ENCODE peak calls at places on chromosomes 12 and 14, in ten cellular contexts. One of them, this sample, is unnamed.

GRCh38 chr14:102392506-102392905 is 29.8 kb downstream of the TECPR2 start:
- DNase-seq in GM04504: peak
- DNase-seq in PC-9: no peak
- DNase-seq in Calu3: no peak
- DNase-seq in activated T-helper 1 cell treated with Interleukin-2 at 50 U/mL for 16 hours: no peak
- DNase-seq in glutamatergic neuron: no peak
- DNase-seq in Karpas-422: no peak
- DNase-seq in BJ: peak
- DNase-seq in HFFc6: peak
- DNase-seq in stimulated activated CD4-positive, alpha-beta T cell treated with anti-CD3 and anti-CD28 coated beads, Interleukin-2, amount 100 ng/mL, for 48 hours: no peak
- DNase-seq in this sample: no peak

GRCh38 chr14:50875359-50876090 is 3.7 kb downstream of the ABHD12B start:
- DNase-seq in GM04504: peak
- DNase-seq in PC-9: no peak
- DNase-seq in Calu3: no peak
- DNase-seq in activated T-helper 1 cell treated with Interleukin-2 at 50 U/mL for 16 hours: peak
- DNase-seq in glutamatergic neuron: no peak
- DNase-seq in Karpas-422: no peak
- DNase-seq in BJ: no peak
- DNase-seq in HFFc6: peak
- DNase-seq in stimulated activated CD4-positive, alpha-beta T cell treated with anti-CD3 and anti-CD28 coated beads, Interleukin-2, amount 100 ng/mL, for 48 hours: peak
- DNase-seq in this sample: no peak

GRCh38 chr12:101297661-101298060 is 17.8 kb downstream of the UTP20 start:
- DNase-seq in GM04504: no peak
- DNase-seq in PC-9: no peak
- DNase-seq in Calu3: no peak
- DNase-seq in activated T-helper 1 cell treated with Interleukin-2 at 50 U/mL for 16 hours: no peak
- DNase-seq in glutamatergic neuron: no peak
- DNase-seq in Karpas-422: no peak
- DNase-seq in BJ: no peak
- DNase-seq in HFFc6: no peak
- DNase-seq in stimulated activated CD4-positive, alpha-beta T cell treated with anti-CD3 and anti-CD28 coated beads, Interleukin-2, amount 100 ng/mL, for 48 hours: no peak
- DNase-seq in this sample: no peak

GRCh38 chr12:51195841-51196240 is 22.0 kb downstream of the POU6F1 start:
- DNase-seq in GM04504: no peak
- DNase-seq in PC-9: no peak
- DNase-seq in Calu3: no peak
- DNase-seq in activated T-helper 1 cell treated with Interleukin-2 at 50 U/mL for 16 hours: no peak
- DNase-seq in glutamatergic neuron: no peak
- DNase-seq in Karpas-422: no peak
- DNase-seq in BJ: no peak
- DNase-seq in HFFc6: no peak
- DNase-seq in stimulated activated CD4-positive, alpha-beta T cell treated with anti-CD3 and anti-CD28 coated beads, Interleukin-2, amount 100 ng/mL, for 48 hours: no peak
- DNase-seq in this sample: no peak

GRCh38 chr12:93645702-93646101 is 31.5 kb upstream of the CRADD start:
- DNase-seq in GM04504: no peak
- DNase-seq in PC-9: no peak
- DNase-seq in Calu3: no peak
- DNase-seq in activated T-helper 1 cell treated with Interleukin-2 at 50 U/mL for 16 hours: no peak
- DNase-seq in glutamatergic neuron: no peak
- DNase-seq in Karpas-422: no peak
- DNase-seq in BJ: no peak
- DNase-seq in HFFc6: peak
- DNase-seq in stimulated activated CD4-positive, alpha-beta T cell treated with anti-CD3 and anti-CD28 coated beads, Interleukin-2, amount 100 ng/mL, for 48 hours: no peak
- DNase-seq in this sample: peak

GRCh38 chr12:12115531-12115930 is 44.8 kb downstream of the BCL2L14 start:
- DNase-seq in GM04504: no peak
- DNase-seq in PC-9: no peak
- DNase-seq in Calu3: no peak
- DNase-seq in activated T-helper 1 cell treated with Interleukin-2 at 50 U/mL for 16 hours: no peak
- DNase-seq in glutamatergic neuron: no peak
- DNase-seq in Karpas-422: no peak
- DNase-seq in BJ: no peak
- DNase-seq in HFFc6: no peak
- DNase-seq in stimulated activated CD4-positive, alpha-beta T cell treated with anti-CD3 and anti-CD28 coated beads, Interleukin-2, amount 100 ng/mL, for 48 hours: no peak
- DNase-seq in this sample: no peak

GRCh38 chr12:67981236-67982164 is 7.7 kb upstream of the IFNG-AS1 start:
- DNase-seq in GM04504: peak
- DNase-seq in PC-9: peak
- DNase-seq in Calu3: no peak
- DNase-seq in activated T-helper 1 cell treated with Interleukin-2 at 50 U/mL for 16 hours: no peak
- DNase-seq in glutamatergic neuron: no peak
- DNase-seq in Karpas-422: no peak
- DNase-seq in BJ: peak
- DNase-seq in HFFc6: peak
- DNase-seq in stimulated activated CD4-positive, alpha-beta T cell treated with anti-CD3 and anti-CD28 coated beads, Interleukin-2, amount 100 ng/mL, for 48 hours: no peak
- DNase-seq in this sample: peak

GRCh38 chr12:85821759-85822158 is 14.4 kb downstream of the RASSF9 start:
- DNase-seq in GM04504: no peak
- DNase-seq in PC-9: peak
- DNase-seq in Calu3: no peak
- DNase-seq in activated T-helper 1 cell treated with Interleukin-2 at 50 U/mL for 16 hours: no peak
- DNase-seq in glutamatergic neuron: no peak
- DNase-seq in Karpas-422: no peak
- DNase-seq in BJ: no peak
- DNase-seq in HFFc6: no peak
- DNase-seq in stimulated activated CD4-positive, alpha-beta T cell treated with anti-CD3 and anti-CD28 coated beads, Interleukin-2, amount 100 ng/mL, for 48 hours: no peak
- DNase-seq in this sample: no peak

GRCh38 chr14:67515386-67516079 is 17.6 kb upstream of the PLEKHH1 start:
- DNase-seq in GM04504: no peak
- DNase-seq in PC-9: no peak
- DNase-seq in Calu3: no peak
- DNase-seq in activated T-helper 1 cell treated with Interleukin-2 at 50 U/mL for 16 hours: peak
- DNase-seq in glutamatergic neuron: peak
- DNase-seq in Karpas-422: peak
- DNase-seq in BJ: no peak
- DNase-seq in HFFc6: no peak
- DNase-seq in stimulated activated CD4-positive, alpha-beta T cell treated with anti-CD3 and anti-CD28 coated beads, Interleukin-2, amount 100 ng/mL, for 48 hours: peak
- DNase-seq in this sample: no peak

GRCh38 chr12:50099302-50100008 is 4.4 kb upstream of the GPD1 start:
- DNase-seq in GM04504: no peak
- DNase-seq in PC-9: no peak
- DNase-seq in Calu3: no peak
- DNase-seq in activated T-helper 1 cell treated with Interleukin-2 at 50 U/mL for 16 hours: no peak
- DNase-seq in glutamatergic neuron: no peak
- DNase-seq in Karpas-422: no peak
- DNase-seq in BJ: no peak
- DNase-seq in HFFc6: peak
- DNase-seq in stimulated activated CD4-positive, alpha-beta T cell treated with anti-CD3 and anti-CD28 coated beads, Interleukin-2, amount 100 ng/mL, for 48 hours: no peak
- DNase-seq in this sample: no peak

GRCh38 chr12:26268841-26269553 is 73.6 kb downstream of the SSPN start:
- DNase-seq in GM04504: no peak
- DNase-seq in PC-9: no peak
- DNase-seq in Calu3: peak
- DNase-seq in activated T-helper 1 cell treated with Interleukin-2 at 50 U/mL for 16 hours: no peak
- DNase-seq in glutamatergic neuron: no peak
- DNase-seq in Karpas-422: no peak
- DNase-seq in BJ: no peak
- DNase-seq in HFFc6: no peak
- DNase-seq in stimulated activated CD4-positive, alpha-beta T cell treated with anti-CD3 and anti-CD28 coated beads, Interleukin-2, amount 100 ng/mL, for 48 hours: no peak
- DNase-seq in this sample: no peak

GRCh38 chr14:58625438-58625837 is 12.3 kb upstream of the DACT1 start:
- DNase-seq in GM04504: no peak
- DNase-seq in PC-9: no peak
- DNase-seq in Calu3: no peak
- DNase-seq in activated T-helper 1 cell treated with Interleukin-2 at 50 U/mL for 16 hours: no peak
- DNase-seq in glutamatergic neuron: no peak
- DNase-seq in Karpas-422: no peak
- DNase-seq in BJ: no peak
- DNase-seq in HFFc6: no peak
- DNase-seq in stimulated activated CD4-positive, alpha-beta T cell treated with anti-CD3 and anti-CD28 coated beads, Interleukin-2, amount 100 ng/mL, for 48 hours: no peak
- DNase-seq in this sample: no peak

GRCh38 chr14:95499354-95499750 is 17.1 kb downstream of the SYNE3 start:
- DNase-seq in GM04504: no peak
- DNase-seq in PC-9: no peak
- DNase-seq in Calu3: no peak
- DNase-seq in activated T-helper 1 cell treated with Interleukin-2 at 50 U/mL for 16 hours: no peak
- DNase-seq in glutamatergic neuron: no peak
- DNase-seq in Karpas-422: no peak
- DNase-seq in BJ: no peak
- DNase-seq in HFFc6: no peak
- DNase-seq in stimulated activated CD4-positive, alpha-beta T cell treated with anti-CD3 and anti-CD28 coated beads, Interleukin-2, amount 100 ng/mL, for 48 hours: no peak
- DNase-seq in this sample: no peak

GRCh38 chr14:73262427-73263183 is 25.3 kb downstream of the PAPLN start:
- DNase-seq in GM04504: no peak
- DNase-seq in PC-9: no peak
- DNase-seq in Calu3: no peak
- DNase-seq in activated T-helper 1 cell treated with Interleukin-2 at 50 U/mL for 16 hours: no peak
- DNase-seq in glutamatergic neuron: no peak
- DNase-seq in Karpas-422: no peak
- DNase-seq in BJ: no peak
- DNase-seq in HFFc6: no peak
- DNase-seq in stimulated activated CD4-positive, alpha-beta T cell treated with anti-CD3 and anti-CD28 coated beads, Interleukin-2, amount 100 ng/mL, for 48 hours: no peak
- DNase-seq in this sample: no peak

GRCh38 chr12:123807670-123808069 is 45.6 kb downstream of the DNAH10 start:
- DNase-seq in GM04504: no peak
- DNase-seq in PC-9: no peak
- DNase-seq in Calu3: no peak
- DNase-seq in activated T-helper 1 cell treated with Interleukin-2 at 50 U/mL for 16 hours: no peak
- DNase-seq in glutamatergic neuron: no peak
- DNase-seq in Karpas-422: no peak
- DNase-seq in BJ: no peak
- DNase-seq in HFFc6: no peak
- DNase-seq in stimulated activated CD4-positive, alpha-beta T cell treated with anti-CD3 and anti-CD28 coated beads, Interleukin-2, amount 100 ng/mL, for 48 hours: no peak
- DNase-seq in this sample: peak

GRCh38 chr12:21599143-21599999 is 5.3 kb downstream of the GYS2 start:
- DNase-seq in GM04504: no peak
- DNase-seq in PC-9: no peak
- DNase-seq in Calu3: no peak
- DNase-seq in activated T-helper 1 cell treated with Interleukin-2 at 50 U/mL for 16 hours: no peak
- DNase-seq in glutamatergic neuron: no peak
- DNase-seq in Karpas-422: peak
- DNase-seq in BJ: no peak
- DNase-seq in HFFc6: no peak
- DNase-seq in stimulated activated CD4-positive, alpha-beta T cell treated with anti-CD3 and anti-CD28 coated beads, Interleukin-2, amount 100 ng/mL, for 48 hours: no peak
- DNase-seq in this sample: no peak

GRCh38 chr14:32417956-32418552 is 89.0 kb downstream of the AKAP6 start:
- DNase-seq in GM04504: no peak
- DNase-seq in PC-9: peak
- DNase-seq in Calu3: peak
- DNase-seq in activated T-helper 1 cell treated with Interleukin-2 at 50 U/mL for 16 hours: no peak
- DNase-seq in glutamatergic neuron: no peak
- DNase-seq in Karpas-422: no peak
- DNase-seq in BJ: no peak
- DNase-seq in HFFc6: peak
- DNase-seq in stimulated activated CD4-positive, alpha-beta T cell treated with anti-CD3 and anti-CD28 coated beads, Interleukin-2, amount 100 ng/mL, for 48 hours: no peak
- DNase-seq in this sample: peak

GRCh38 chr12:122421263-122421814 is 1.1 kb downstream of the CLIP1 start:
- DNase-seq in GM04504: no peak
- DNase-seq in PC-9: peak
- DNase-seq in Calu3: peak
- DNase-seq in activated T-helper 1 cell treated with Interleukin-2 at 50 U/mL for 16 hours: no peak
- DNase-seq in glutamatergic neuron: peak
- DNase-seq in Karpas-422: peak
- DNase-seq in BJ: no peak
- DNase-seq in HFFc6: peak
- DNase-seq in stimulated activated CD4-positive, alpha-beta T cell treated with anti-CD3 and anti-CD28 coated beads, Interleukin-2, amount 100 ng/mL, for 48 hours: no peak
- DNase-seq in this sample: no peak

GRCh38 chr14:100767003-100767787 is 40.5 kb downstream of the DLK1 start:
- DNase-seq in GM04504: no peak
- DNase-seq in PC-9: no peak
- DNase-seq in Calu3: no peak
- DNase-seq in activated T-helper 1 cell treated with Interleukin-2 at 50 U/mL for 16 hours: no peak
- DNase-seq in glutamatergic neuron: no peak
- DNase-seq in Karpas-422: no peak
- DNase-seq in BJ: no peak
- DNase-seq in HFFc6: no peak
- DNase-seq in stimulated activated CD4-positive, alpha-beta T cell treated with anti-CD3 and anti-CD28 coated beads, Interleukin-2, amount 100 ng/mL, for 48 hours: no peak
- DNase-seq in this sample: no peak

GRCh38 chr12:102347761-102348160 is 132.6 kb downstream of the IGF1 start:
- DNase-seq in GM04504: peak
- DNase-seq in PC-9: no peak
- DNase-seq in Calu3: no peak
- DNase-seq in activated T-helper 1 cell treated with Interleukin-2 at 50 U/mL for 16 hours: no peak
- DNase-seq in glutamatergic neuron: no peak
- DNase-seq in Karpas-422: no peak
- DNase-seq in BJ: no peak
- DNase-seq in HFFc6: no peak
- DNase-seq in stimulated activated CD4-positive, alpha-beta T cell treated with anti-CD3 and anti-CD28 coated beads, Interleukin-2, amount 100 ng/mL, for 48 hours: no peak
- DNase-seq in this sample: no peak

GRCh38 chr14:99425272-99425681 is 55.4 kb downstream of the SETD3 start:
- DNase-seq in GM04504: no peak
- DNase-seq in PC-9: no peak
- DNase-seq in Calu3: no peak
- DNase-seq in activated T-helper 1 cell treated with Interleukin-2 at 50 U/mL for 16 hours: no peak
- DNase-seq in glutamatergic neuron: no peak
- DNase-seq in Karpas-422: peak
- DNase-seq in BJ: no peak
- DNase-seq in HFFc6: no peak
- DNase-seq in stimulated activated CD4-positive, alpha-beta T cell treated with anti-CD3 and anti-CD28 coated beads, Interleukin-2, amount 100 ng/mL, for 48 hours: no peak
- DNase-seq in this sample: no peak

GRCh38 chr12:14896477-14897184 is 11.0 kb upstream of the MGP start:
- DNase-seq in GM04504: no peak
- DNase-seq in PC-9: no peak
- DNase-seq in Calu3: no peak
- DNase-seq in activated T-helper 1 cell treated with Interleukin-2 at 50 U/mL for 16 hours: no peak
- DNase-seq in glutamatergic neuron: no peak
- DNase-seq in Karpas-422: no peak
- DNase-seq in BJ: no peak
- DNase-seq in HFFc6: no peak
- DNase-seq in stimulated activated CD4-positive, alpha-beta T cell treated with anti-CD3 and anti-CD28 coated beads, Interleukin-2, amount 100 ng/mL, for 48 hours: no peak
- DNase-seq in this sample: peak

GRCh38 chr12:6201199-6201608 is 1.0 kb downstream of the CD9 start:
- DNase-seq in GM04504: no peak
- DNase-seq in PC-9: peak
- DNase-seq in Calu3: peak
- DNase-seq in activated T-helper 1 cell treated with Interleukin-2 at 50 U/mL for 16 hours: no peak
- DNase-seq in glutamatergic neuron: no peak
- DNase-seq in Karpas-422: no peak
- DNase-seq in BJ: no peak
- DNase-seq in HFFc6: no peak
- DNase-seq in stimulated activated CD4-positive, alpha-beta T cell treated with anti-CD3 and anti-CD28 coated beads, Interleukin-2, amount 100 ng/mL, for 48 hours: no peak
- DNase-seq in this sample: no peak

GRCh38 chr12:124747426-124748161 is 116.1 kb downstream of the SCARB1 start:
- DNase-seq in GM04504: peak
- DNase-seq in PC-9: peak
- DNase-seq in Calu3: peak
- DNase-seq in activated T-helper 1 cell treated with Interleukin-2 at 50 U/mL for 16 hours: no peak
- DNase-seq in glutamatergic neuron: no peak
- DNase-seq in Karpas-422: peak
- DNase-seq in BJ: peak
- DNase-seq in HFFc6: peak
- DNase-seq in stimulated activated CD4-positive, alpha-beta T cell treated with anti-CD3 and anti-CD28 coated beads, Interleukin-2, amount 100 ng/mL, for 48 hours: no peak
- DNase-seq in this sample: peak

GRCh38 chr12:105822131-105823103 is 316.3 kb downstream of the NUAK1 start:
- DNase-seq in GM04504: no peak
- DNase-seq in PC-9: no peak
- DNase-seq in Calu3: no peak
- DNase-seq in activated T-helper 1 cell treated with Interleukin-2 at 50 U/mL for 16 hours: no peak
- DNase-seq in glutamatergic neuron: no peak
- DNase-seq in Karpas-422: no peak
- DNase-seq in BJ: no peak
- DNase-seq in HFFc6: no peak
- DNase-seq in stimulated activated CD4-positive, alpha-beta T cell treated with anti-CD3 and anti-CD28 coated beads, Interleukin-2, amount 100 ng/mL, for 48 hours: no peak
- DNase-seq in this sample: no peak

GRCh38 chr12:13205809-13206559 is 9.5 kb downstream of the EMP1 start:
- DNase-seq in GM04504: peak
- DNase-seq in PC-9: peak
- DNase-seq in Calu3: peak
- DNase-seq in activated T-helper 1 cell treated with Interleukin-2 at 50 U/mL for 16 hours: no peak
- DNase-seq in glutamatergic neuron: no peak
- DNase-seq in Karpas-422: no peak
- DNase-seq in BJ: peak
- DNase-seq in HFFc6: peak
- DNase-seq in stimulated activated CD4-positive, alpha-beta T cell treated with anti-CD3 and anti-CD28 coated beads, Interleukin-2, amount 100 ng/mL, for 48 hours: peak
- DNase-seq in this sample: peak

GRCh38 chr14:95311752-95312151 is 8.0 kb downstream of the CLMN start:
- DNase-seq in GM04504: no peak
- DNase-seq in PC-9: no peak
- DNase-seq in Calu3: peak
- DNase-seq in activated T-helper 1 cell treated with Interleukin-2 at 50 U/mL for 16 hours: no peak
- DNase-seq in glutamatergic neuron: no peak
- DNase-seq in Karpas-422: no peak
- DNase-seq in BJ: no peak
- DNase-seq in HFFc6: no peak
- DNase-seq in stimulated activated CD4-positive, alpha-beta T cell treated with anti-CD3 and anti-CD28 coated beads, Interleukin-2, amount 100 ng/mL, for 48 hours: no peak
- DNase-seq in this sample: peak

GRCh38 chr12:59030415-59030814 is 110.1 kb upstream of the LRIG3 start:
- DNase-seq in GM04504: no peak
- DNase-seq in PC-9: peak
- DNase-seq in Calu3: no peak
- DNase-seq in activated T-helper 1 cell treated with Interleukin-2 at 50 U/mL for 16 hours: no peak
- DNase-seq in glutamatergic neuron: no peak
- DNase-seq in Karpas-422: no peak
- DNase-seq in BJ: no peak
- DNase-seq in HFFc6: no peak
- DNase-seq in stimulated activated CD4-positive, alpha-beta T cell treated with anti-CD3 and anti-CD28 coated beads, Interleukin-2, amount 100 ng/mL, for 48 hours: no peak
- DNase-seq in this sample: no peak